ENCODE peak calls at places on chromosomes 2 and 18, in five cellular contexts. E is CD8-positive, alpha-beta memory T cell; Y is kidney epithelial cell; D is Peyer's patch; Q is dorsolateral prefrontal cortex. V is an unnamed sample.

GRCh38 chr2:53104263-53104662 is 663.3 kb upstream of the CHAC2 start:
- DNase-seq in D (no peak), Y (peak), E (no peak), Q (no peak), V (no peak)

GRCh38 chr2:242060212-242060835 is 190.8 kb downstream of the RTP5 start:
- DNase-seq in E (no peak), D (peak), Q (no peak), Y (peak), V (peak)

GRCh38 chr2:132911726-132912724 is 242.0 kb upstream of the LYPD1 start:
- DNase-seq in Q (no peak), E (no peak), Y (no peak), D (no peak), V (peak)

GRCh38 chr2:147006724-147007123 is 838.1 kb upstream of the ACVR2A start:
- DNase-seq in Q (no peak), E (no peak), D (no peak), Y (no peak), V (no peak)

GRCh38 chr2:12928197-12928596 is 211.5 kb downstream of the TRIB2 start:
- DNase-seq in E (no peak), Q (no peak), Y (no peak), D (no peak), V (no peak)

GRCh38 chr18:34758378-34758948 is 48.4 kb downstream of the DTNA start:
- DNase-seq in Y (no peak), Q (no peak), E (no peak), D (no peak), V (no peak)

GRCh38 chr2:23380562-23381065 is 4.4 kb upstream of the KLHL29 start:
- DNase-seq in Y (no peak), D (no peak), Q (no peak), E (no peak), V (no peak)

GRCh38 chr2:162704496-162704895 is 134.1 kb downstream of the KCNH7 start:
- DNase-seq in Q (no peak), E (no peak), D (no peak), Y (no peak), V (no peak)

GRCh38 chr2:20925265-20925889 is 102.5 kb upstream of the LDAH start:
- DNase-seq in Y (no peak), E (no peak), D (no peak), Q (no peak), V (peak)

GRCh38 chr2:169397697-169398096 is 35.4 kb upstream of the LRP2 start:
- DNase-seq in Q (no peak), E (no peak), Y (no peak), D (no peak), V (no peak)

GRCh38 chr2:166156985-166157490 is 29.2 kb upstream of the SCN1A start:
- DNase-seq in Q (no peak), D (no peak), E (no peak), Y (no peak), V (no peak)

GRCh38 chr2:111011218-111011617 is 109.5 kb upstream of the BCL2L11 start:
- DNase-seq in D (no peak), E (no peak), Q (no peak), Y (no peak), V (no peak)

GRCh38 chr2:142380372-142380771 is 249.6 kb upstream of the LRP1B start:
- DNase-seq in E (no peak), D (no peak), Q (no peak), Y (no peak), V (no peak)

GRCh38 chr2:55743583-55743982 is 49.9 kb upstream of the PNPT1 start:
- DNase-seq in Y (no peak), E (no peak), D (no peak), Q (no peak), V (no peak)

GRCh38 chr18:33440384-33441043 is at the start of gene CCDC178:
- DNase-seq in Y (no peak), Q (no peak), E (no peak), D (no peak), V (peak)

GRCh38 chr2:20617892-20618467 is 32.9 kb downstream of the HS1BP3 start:
- DNase-seq in E (no peak), Q (peak), D (peak), Y (no peak), V (peak)

GRCh38 chr18:13514558-13514957 is 211.8 kb downstream of the FAM210A start:
- DNase-seq in Y (no peak), Q (no peak), D (no peak), E (no peak), V (peak)

GRCh38 chr2:174392706-174393105 is 2.8 kb upstream of the SCRN3 start:
- DNase-seq in D (no peak), Y (no peak), E (no peak), Q (no peak), V (no peak)

GRCh38 chr2:17373736-17374135 is 144.5 kb downstream of the RAD51AP2 start:
- DNase-seq in E (no peak), Y (no peak), Q (no peak), D (no peak), V (no peak)

GRCh38 chr2:2590796-2591541 is 259.9 kb upstream of the MYT1L start:
- DNase-seq in E (no peak), Q (no peak), D (no peak), Y (no peak), V (no peak)

GRCh38 chr2:45905643-45905969 is 254.1 kb downstream of the PRKCE start:
- DNase-seq in D (no peak), Q (no peak), E (no peak), Y (no peak), V (no peak)

GRCh38 chr18:28149810-28150420 is 27.0 kb downstream of the CDH2 start:
- DNase-seq in Y (no peak), Q (no peak), E (no peak), D (no peak), V (no peak)

GRCh38 chr2:200603972-200604371 is 18.2 kb downstream of the AOX1 start:
- DNase-seq in Q (no peak), Y (no peak), E (no peak), D (no peak), V (no peak)

GRCh38 chr2:69143726-69144360 is 130.9 kb downstream of the ANTXR1 start:
- DNase-seq in D (no peak), Q (no peak), E (no peak), Y (no peak), V (no peak)

GRCh38 chr2:188956290-188956689 is 17.9 kb upstream of the COL3A1 start:
- DNase-seq in Q (no peak), D (no peak), Y (no peak), E (no peak), V (no peak)

GRCh38 chr2:160603771-160604510 is 110.3 kb upstream of the RBMS1 start:
- DNase-seq in D (no peak), Y (no peak), E (no peak), Q (no peak), V (no peak)

GRCh38 chr2:217938038-217938437 is 64.8 kb downstream of the TNS1 start:
- DNase-seq in Q (no peak), Y (no peak), D (no peak), E (no peak), V (no peak)

GRCh38 chr2:52390651-52391050 is 1358.7 kb upstream of the NRXN1 start:
- DNase-seq in Y (no peak), D (no peak), E (no peak), Q (no peak), V (no peak)

GRCh38 chr18:74682141-74682997 is 84.7 kb downstream of the ZNF407 start:
- DNase-seq in E (no peak), Q (no peak), Y (no peak), D (no peak), V (no peak)

GRCh38 chr2:10407841-10408648 is 40.1 kb downstream of the ODC1 start:
- DNase-seq in D (peak), Q (no peak), Y (peak), E (peak), V (peak)

GRCh38 chr2:176174382-176174834 is 14.1 kb upstream of the HOXD1 start:
- DNase-seq in E (no peak), Y (no peak), D (no peak), Q (no peak), V (peak)

GRCh38 chr2:66960161-66960560 is 437.0 kb upstream of the ETAA1 start:
- DNase-seq in Y (no peak), D (no peak), Q (no peak), E (no peak), V (no peak)

GRCh38 chr2:16207611-16208010 is 267.3 kb downstream of the MYCN start:
- DNase-seq in D (no peak), E (no peak), Y (no peak), Q (no peak), V (no peak)

GRCh38 chr2:41698787-41699422 is 348.9 kb upstream of the PKDCC start:
- DNase-seq in Q (peak), D (no peak), Y (no peak), E (no peak), V (peak)

GRCh38 chr2:216857131-216857550 is 2.7 kb downstream of the TNP1 start:
- DNase-seq in E (no peak), D (no peak), Y (peak), Q (no peak), V (no peak)

GRCh38 chr2:217638533-217638932 is 364.3 kb downstream of the TNS1 start:
- DNase-seq in Y (no peak), D (no peak), E (no peak), Q (no peak), V (no peak)

GRCh38 chr2:239896075-239896474 is 129.1 kb downstream of the NDUFA10 start:
- DNase-seq in Q (no peak), E (no peak), D (peak), Y (no peak), V (peak)
- H3K4me3 ChIP-seq in Q (no peak), E (no peak), D (no peak), Y (no peak), V (no peak)

GRCh38 chr2:85756822-85757435 is 3.1 kb downstream of the ATOH8 start:
- DNase-seq in Y (no peak), Q (no peak), E (no peak), D (peak), V (no peak)
- H3K4me3 ChIP-seq in Y (no peak), Q (peak), E (no peak), D (peak), V (no peak)

GRCh38 chr2:9050122-9050809 is 46.8 kb upstream of the MBOAT2 start:
- DNase-seq in Q (no peak), E (no peak), D (no peak), Y (no peak), V (no peak)
- H3K4me3 ChIP-seq in Q (no peak), E (no peak), D (no peak), Y (no peak), V (no peak)

GRCh38 chr2:112623913-112624777 is 21.6 kb upstream of the SLC20A1 start:
- DNase-seq in Q (no peak), D (peak), E (peak), Y (no peak), V (peak)
- H3K4me3 ChIP-seq in Q (no peak), D (no peak), E (no peak), Y (no peak), V (no peak)

GRCh38 chr2:33033524-33034150 is 86.9 kb downstream of the LTBP1 start:
- DNase-seq in Q (no peak), D (no peak), Y (no peak), E (no peak), V (no peak)
- H3K4me3 ChIP-seq in Q (peak), D (peak), Y (no peak), E (no peak), V (no peak)

GRCh38 chr2:232926448-232927040 is 56.5 kb downstream of the SNORC start:
- DNase-seq in Q (no peak), D (no peak), Y (no peak), E (no peak), V (peak)
- H3K4me3 ChIP-seq in Q (peak), D (no peak), Y (no peak), E (no peak), V (no peak)

GRCh38 chr18:58101291-58101706 is 57.3 kb downstream of the NEDD4L start:
- DNase-seq in D (no peak), Q (peak), E (no peak), Y (no peak), V (peak)
- H3K4me3 ChIP-seq in D (no peak), Q (no peak), E (no peak), Y (no peak), V (no peak)

GRCh38 chr2:233598952-233599351 is 18.5 kb upstream of the UGT1A8 start:
- DNase-seq in E (no peak), D (no peak), Y (no peak), Q (no peak), V (no peak)

GRCh38 chr2:233600361-233600760 is 17.1 kb upstream of the UGT1A8 start:
- DNase-seq in E (no peak), Q (no peak), Y (no peak), D (no peak), V (no peak)

GRCh38 chr2:233602076-233602475 is 15.4 kb upstream of the UGT1A8 start:
- DNase-seq in E (no peak), Q (no peak), Y (no peak), D (no peak), V (no peak)

GRCh38 chr2:233603520-233603919 is 13.9 kb upstream of the UGT1A8 start:
- DNase-seq in E (no peak), D (no peak), Q (no peak), Y (no peak), V (no peak)

GRCh38 chr2:233604826-233605225 is 12.6 kb upstream of the UGT1A8 start:
- DNase-seq in E (no peak), Y (no peak), D (no peak), Q (no peak), V (no peak)
- H3K4me3 ChIP-seq in E (no peak), Y (no peak), D (no peak), Q (no peak), V (no peak)

DNA sequence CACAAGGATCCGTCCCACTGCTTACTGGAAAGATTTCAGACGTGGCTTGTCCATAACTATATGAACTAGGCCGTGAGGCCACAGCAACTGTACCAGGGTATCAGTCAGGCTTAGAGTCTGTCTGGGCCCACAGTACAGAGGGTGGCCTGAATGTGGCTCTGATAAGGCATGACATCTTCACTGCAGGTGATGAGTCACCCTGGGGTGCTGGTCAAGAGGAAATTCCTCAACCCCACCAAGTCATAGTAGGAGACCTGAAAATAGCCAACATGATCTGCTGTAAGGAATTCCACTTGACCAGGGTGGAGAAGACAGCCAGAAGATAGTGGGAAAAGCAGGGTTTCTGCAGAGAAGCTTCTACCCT is 107.7 kb downstream of the INHBB start:
- DNase-seq in D (no peak), Y (peak), E (no peak), Q (no peak), V (no peak)
- H3K4me3 ChIP-seq in D (no peak), Y (no peak), E (no peak), Q (no peak), V (no peak)